ENCODE peak calls at places on chromosomes 1 and 21, in seven cellular contexts. One of them, this sample, is unnamed.
A peak's percentile ranks its signal among the peaks of the same experiment; 100 is the strongest.

GRCh38 chr1:10934150-10934818 is 78.2 kb upstream of the TARDBP start:
- DNase-seq in thoracic aorta: no peak
- DNase-seq in adrenal gland: no peak
- DNase-seq in fibroblast of pulmonary artery: no peak
- DNase-seq in GM10248: no peak
- DNase-seq in foreskin fibroblast: no peak
- DNase-seq in heart right ventricle: no peak
- DNase-seq in this sample: no peak

GRCh38 chr1:59556802-59557548 is 257.8 kb upstream of the HOOK1 start:
- DNase-seq in thoracic aorta: no peak
- DNase-seq in heart right ventricle: no peak
- DNase-seq in fibroblast of pulmonary artery: no peak
- DNase-seq in GM10248: no peak
- DNase-seq in foreskin fibroblast: no peak
- DNase-seq in adrenal gland: no peak
- DNase-seq in this sample: no peak

GRCh38 chr1:160127865-160128523 is 12.4 kb downstream of the ATP1A2 start:
- DNase-seq in GM10248: no peak
- DNase-seq in adrenal gland: peak; percentile 64
- DNase-seq in heart right ventricle: peak; percentile 33
- DNase-seq in thoracic aorta: no peak
- DNase-seq in fibroblast of pulmonary artery: peak; percentile 44
- DNase-seq in foreskin fibroblast: peak; percentile 71
- DNase-seq in this sample: no peak

GRCh38 chr1:209565759-209566678 is 17.5 kb upstream of the CAMK1G start:
- DNase-seq in adrenal gland: peak; percentile 89
- DNase-seq in foreskin fibroblast: peak; percentile 87
- DNase-seq in GM10248: peak; percentile 70
- DNase-seq in fibroblast of pulmonary artery: peak; percentile 88
- DNase-seq in thoracic aorta: peak; percentile 32
- DNase-seq in heart right ventricle: peak; percentile 79
- DNase-seq in this sample: peak; percentile 69

GRCh38 chr1:56326056-56326455 is 253.3 kb downstream of the PLPP3 start:
- DNase-seq in foreskin fibroblast: no peak
- DNase-seq in fibroblast of pulmonary artery: peak; percentile 16
- DNase-seq in heart right ventricle: no peak
- DNase-seq in adrenal gland: no peak
- DNase-seq in GM10248: no peak
- DNase-seq in thoracic aorta: no peak
- DNase-seq in this sample: no peak

GRCh38 chr1:229101011-229101410 is 169.9 kb upstream of the RAB4A start:
- DNase-seq in GM10248: no peak
- DNase-seq in thoracic aorta: no peak
- DNase-seq in fibroblast of pulmonary artery: no peak
- DNase-seq in adrenal gland: no peak
- DNase-seq in foreskin fibroblast: no peak
- DNase-seq in heart right ventricle: no peak
- DNase-seq in this sample: no peak

GRCh38 chr1:115727706-115728249 is 40.7 kb downstream of the CASQ2 start:
- DNase-seq in adrenal gland: peak; percentile 49
- DNase-seq in GM10248: no peak
- DNase-seq in heart right ventricle: peak; percentile 50
- DNase-seq in thoracic aorta: no peak
- DNase-seq in fibroblast of pulmonary artery: peak; percentile 94
- DNase-seq in foreskin fibroblast: peak; percentile 97
- DNase-seq in this sample: no peak

GRCh38 chr1:180484490-180484889 is 17.9 kb downstream of the ACBD6 start:
- DNase-seq in GM10248: no peak
- DNase-seq in fibroblast of pulmonary artery: no peak
- DNase-seq in thoracic aorta: no peak
- DNase-seq in heart right ventricle: no peak
- DNase-seq in foreskin fibroblast: no peak
- DNase-seq in adrenal gland: no peak
- DNase-seq in this sample: no peak

GRCh38 chr1:176656257-176656995 is 193.5 kb downstream of the PAPPA2 start:
- DNase-seq in fibroblast of pulmonary artery: peak; percentile 76
- DNase-seq in foreskin fibroblast: peak; percentile 91
- DNase-seq in GM10248: no peak
- DNase-seq in thoracic aorta: peak; percentile 37
- DNase-seq in heart right ventricle: peak; percentile 65
- DNase-seq in adrenal gland: peak; percentile 13
- DNase-seq in this sample: no peak

GRCh38 chr21:37546949-37547614 is 180.5 kb downstream of the DYRK1A start:
- DNase-seq in adrenal gland: no peak
- DNase-seq in GM10248: no peak
- DNase-seq in foreskin fibroblast: peak; percentile 30
- DNase-seq in thoracic aorta: no peak
- DNase-seq in heart right ventricle: no peak
- DNase-seq in fibroblast of pulmonary artery: no peak
- DNase-seq in this sample: no peak

GRCh38 chr1:211942583-211942982 is 92.8 kb downstream of the INTS7 start:
- DNase-seq in heart right ventricle: no peak
- DNase-seq in thoracic aorta: no peak
- DNase-seq in fibroblast of pulmonary artery: no peak
- DNase-seq in GM10248: no peak
- DNase-seq in adrenal gland: no peak
- DNase-seq in foreskin fibroblast: no peak
- DNase-seq in this sample: no peak
- TF ChIP-seq CTCF in heart right ventricle: no peak
- TF ChIP-seq CTCF in thoracic aorta: no peak
- TF ChIP-seq CTCF in fibroblast of pulmonary artery: no peak
- TF ChIP-seq CTCF in GM10248: no peak
- TF ChIP-seq CTCF in adrenal gland: no peak
- TF ChIP-seq CTCF in foreskin fibroblast: no peak
- TF ChIP-seq CTCF in this sample: no peak

DNA sequence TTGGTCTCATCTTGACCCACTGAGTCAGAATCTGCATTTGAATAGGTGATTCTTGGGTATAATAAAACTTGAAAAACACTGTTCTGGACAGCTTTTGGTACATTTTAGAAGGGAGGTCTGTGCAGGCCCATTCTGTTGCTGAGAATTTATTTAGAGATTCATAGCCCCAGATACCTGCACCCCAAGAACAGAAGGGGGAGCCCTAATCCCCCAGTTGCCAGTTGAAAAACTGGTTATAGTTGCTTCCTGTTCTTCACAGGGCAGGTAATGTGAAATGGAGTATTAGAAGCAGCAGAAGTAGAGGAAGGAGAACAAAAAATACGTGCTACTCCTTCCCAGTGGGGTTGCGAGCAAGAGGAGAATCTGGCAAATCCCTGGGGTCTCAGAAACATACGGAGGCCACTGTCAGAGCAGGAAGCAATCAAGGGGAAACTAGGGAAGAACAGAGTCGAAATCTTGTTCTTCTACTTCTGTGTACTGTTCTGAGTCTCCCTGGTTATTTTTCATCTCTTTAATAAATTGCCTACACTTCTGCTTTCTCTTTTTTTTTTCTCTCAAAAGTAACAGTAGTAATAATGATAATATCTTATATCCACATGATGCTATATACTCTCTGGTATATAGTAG is 4.6 kb upstream of the CLCA2 start:
- DNase-seq in heart right ventricle: peak; percentile 23
- DNase-seq in GM10248: peak; percentile 57
- DNase-seq in thoracic aorta: no peak
- DNase-seq in foreskin fibroblast: peak; percentile 76
- DNase-seq in fibroblast of pulmonary artery: peak; percentile 63
- DNase-seq in adrenal gland: no peak
- DNase-seq in this sample: no peak
- TF ChIP-seq CTCF in heart right ventricle: peak; percentile 51
- TF ChIP-seq CTCF in GM10248: peak; percentile 77
- TF ChIP-seq CTCF in thoracic aorta: no peak
- TF ChIP-seq CTCF in foreskin fibroblast: peak; percentile 88
- TF ChIP-seq CTCF in fibroblast of pulmonary artery: peak; percentile 81
- TF ChIP-seq CTCF in adrenal gland: peak; percentile 44
- TF ChIP-seq CTCF in this sample: no peak

GRCh38 chr1:168321945-168322344 is 41.3 kb downstream of the TBX19 start:
- DNase-seq in heart right ventricle: no peak
- DNase-seq in fibroblast of pulmonary artery: peak; percentile 76
- DNase-seq in GM10248: no peak
- DNase-seq in foreskin fibroblast: peak; percentile 68
- DNase-seq in adrenal gland: no peak
- DNase-seq in thoracic aorta: no peak
- DNase-seq in this sample: no peak
- TF ChIP-seq CTCF in heart right ventricle: peak; percentile 40
- TF ChIP-seq CTCF in fibroblast of pulmonary artery: peak; percentile 68
- TF ChIP-seq CTCF in GM10248: peak; percentile 50
- TF ChIP-seq CTCF in foreskin fibroblast: peak; percentile 44
- TF ChIP-seq CTCF in adrenal gland: peak; percentile 34
- TF ChIP-seq CTCF in thoracic aorta: no peak
- TF ChIP-seq CTCF in this sample: no peak

DNA sequence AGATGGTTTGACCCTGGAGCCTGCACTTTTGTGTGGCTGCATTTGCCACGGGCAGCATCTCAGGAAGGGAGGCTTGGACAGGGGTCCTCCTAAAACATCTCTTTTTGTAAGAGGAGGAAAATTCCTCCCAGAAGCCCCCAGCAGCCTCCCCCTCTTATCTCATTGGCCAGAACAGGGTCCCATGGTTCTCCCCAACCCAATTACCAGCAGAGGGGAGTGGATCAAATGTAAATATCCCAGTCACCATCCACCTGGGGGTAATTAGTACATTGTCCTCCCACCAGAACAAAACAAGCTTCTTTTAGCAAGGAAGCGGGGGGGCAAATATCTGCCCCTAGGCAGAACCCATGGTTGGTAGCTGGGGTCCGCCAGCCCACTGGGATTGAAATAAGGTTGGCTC is 44.7 kb upstream of the TENT5B start:
- DNase-seq in thoracic aorta: no peak
- DNase-seq in GM10248: no peak
- DNase-seq in adrenal gland: no peak
- DNase-seq in fibroblast of pulmonary artery: no peak
- DNase-seq in heart right ventricle: no peak
- DNase-seq in foreskin fibroblast: no peak
- DNase-seq in this sample: no peak
- TF ChIP-seq CTCF in thoracic aorta: no peak
- TF ChIP-seq CTCF in GM10248: no peak
- TF ChIP-seq CTCF in adrenal gland: no peak
- TF ChIP-seq CTCF in fibroblast of pulmonary artery: no peak
- TF ChIP-seq CTCF in heart right ventricle: no peak
- TF ChIP-seq CTCF in foreskin fibroblast: no peak
- TF ChIP-seq CTCF in this sample: no peak

DNA sequence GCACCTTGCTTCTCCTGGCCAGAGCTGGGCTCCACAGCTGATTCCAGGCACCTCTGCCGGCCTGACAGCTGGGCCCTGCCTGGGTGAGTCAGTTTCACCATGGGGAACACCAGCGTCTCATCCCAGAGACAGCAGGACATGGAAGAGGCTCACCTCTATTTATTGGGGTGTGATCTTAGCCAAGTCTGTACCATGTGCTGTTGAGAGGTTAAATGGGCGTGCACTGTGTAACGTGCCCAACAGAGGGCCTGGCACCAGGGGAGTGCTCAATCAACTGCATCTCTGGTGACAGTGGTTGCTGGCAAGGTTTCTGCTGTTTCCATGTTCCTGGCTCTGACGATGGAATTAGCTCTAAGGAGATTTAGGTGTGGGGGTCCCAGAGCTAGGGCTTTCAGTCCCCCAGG is 890 bp downstream of the CPLANE2 start:
- DNase-seq in adrenal gland: peak; percentile 69
- DNase-seq in heart right ventricle: no peak
- DNase-seq in foreskin fibroblast: peak; percentile 53
- DNase-seq in GM10248: peak; percentile 54
- DNase-seq in thoracic aorta: no peak
- DNase-seq in fibroblast of pulmonary artery: no peak
- DNase-seq in this sample: no peak
- TF ChIP-seq CTCF in adrenal gland: peak; percentile 52
- TF ChIP-seq CTCF in heart right ventricle: peak; percentile 22
- TF ChIP-seq CTCF in foreskin fibroblast: no peak
- TF ChIP-seq CTCF in GM10248: peak; percentile 23
- TF ChIP-seq CTCF in thoracic aorta: peak; percentile 14
- TF ChIP-seq CTCF in fibroblast of pulmonary artery: peak; percentile 13
- TF ChIP-seq CTCF in this sample: no peak

DNA sequence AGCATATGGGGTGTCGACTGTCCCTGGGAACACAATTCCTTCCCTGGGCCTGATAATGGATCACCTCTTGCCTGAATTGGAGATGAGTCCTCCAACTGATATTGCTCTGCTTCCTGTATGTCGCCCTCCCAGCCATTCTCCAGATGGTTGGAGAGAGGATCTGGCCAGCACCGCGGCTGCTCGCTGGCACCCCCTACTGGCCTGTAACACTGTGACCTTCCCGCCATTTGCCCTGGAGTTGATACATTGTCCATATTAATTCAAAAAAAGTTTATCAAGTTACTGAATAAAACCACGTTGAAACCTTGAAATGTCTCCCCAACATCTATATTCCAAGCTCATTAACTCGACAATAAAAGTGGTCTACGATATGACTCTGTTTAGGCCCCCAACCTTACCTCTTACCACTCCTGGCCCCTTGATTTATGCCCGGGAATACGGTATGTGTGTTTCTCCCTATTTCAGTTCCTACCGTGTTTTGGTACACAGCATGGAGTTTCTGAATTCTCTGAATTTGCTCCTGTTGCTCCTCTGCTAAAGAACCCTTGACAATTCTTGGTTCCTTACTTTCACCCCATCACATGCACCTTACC is 241.8 kb upstream of the KIAA0040 start:
- DNase-seq in foreskin fibroblast: no peak
- DNase-seq in thoracic aorta: no peak
- DNase-seq in adrenal gland: no peak
- DNase-seq in heart right ventricle: no peak
- DNase-seq in fibroblast of pulmonary artery: no peak
- DNase-seq in GM10248: peak; percentile 49
- DNase-seq in this sample: no peak
- TF ChIP-seq CTCF in foreskin fibroblast: no peak
- TF ChIP-seq CTCF in thoracic aorta: no peak
- TF ChIP-seq CTCF in adrenal gland: no peak
- TF ChIP-seq CTCF in heart right ventricle: peak; percentile 24
- TF ChIP-seq CTCF in fibroblast of pulmonary artery: no peak
- TF ChIP-seq CTCF in GM10248: peak; percentile 45
- TF ChIP-seq CTCF in this sample: no peak

This sample was measured in omental fat pad.